ENCODE peak calls at places on chromosomes 16 and 17, in seven cellular contexts. L is fibroblast of villous mesenchyme, X is heart left ventricle, E is A549, J is kidney, M is testis, W is spleen. S is an unnamed sample.

GRCh38 chr16:89796104-89796503 is 20.3 kb downstream of the FANCA start:
- DNase-seq in W (no peak), J (no peak), M (no peak), E (no peak), X (no peak), L (no peak), S (no peak)

GRCh38 chr16:12532871-12533610 is 270.6 kb downstream of the CPPED1 start:
- DNase-seq in W (no peak), L (no peak), M (no peak), E (no peak), X (no peak), J (no peak), S (no peak)

GRCh38 chr16:1777375-1778199 is 4.7 kb upstream of the MRPS34 start:
- DNase-seq in W (no peak), X (no peak), E (no peak), L (no peak), J (no peak), M (no peak), S (no peak)

GRCh38 chr16:68179196-68179795 is 56.6 kb downstream of the ESRP2 start:
- DNase-seq in M (no peak), X (no peak), J (no peak), W (no peak), E (no peak), L (no peak), S (peak)

GRCh38 chr16:57645691-57646387 is 17.4 kb downstream of the ADGRG1 start:
- DNase-seq in W (no peak), L (no peak), M (no peak), J (no peak), X (peak), E (no peak), S (peak)

GRCh38 chr17:73985466-73986015 is 217.9 kb upstream of the RPL38 start:
- DNase-seq in E (no peak), X (no peak), M (no peak), W (peak), L (no peak), J (no peak), S (no peak)

GRCh38 chr16:81738831-81739496 is 40.1 kb upstream of the PLCG2 start:
- DNase-seq in X (peak), M (peak), J (peak), E (no peak), W (peak), L (no peak), S (no peak)

GRCh38 chr17:77011173-77012011 is 129.4 kb upstream of the SEC14L1 start:
- DNase-seq in W (no peak), E (no peak), M (peak), X (no peak), L (peak), J (no peak), S (peak)

GRCh38 chr17:17104494-17104893 is 62.2 kb downstream of the MPRIP start:
- DNase-seq in L (no peak), M (peak), J (peak), X (no peak), E (no peak), W (no peak), S (no peak)

GRCh38 chr16:57544129-57544653 is 1.7 kb downstream of the ADGRG5 start:
- DNase-seq in J (no peak), M (no peak), W (peak), L (no peak), X (no peak), E (no peak), S (no peak)

GRCh38 chr17:15123593-15124590 is 141.2 kb downstream of the PMP22 start:
- DNase-seq in W (no peak), E (no peak), L (no peak), M (no peak), J (no peak), X (no peak), S (peak)

GRCh38 chr17:81328925-81329278 is 33.8 kb upstream of the SLC38A10 start:
- DNase-seq in M (no peak), L (peak), X (no peak), E (peak), W (no peak), J (no peak), S (peak)

GRCh38 chr17:11814655-11815262 is 182.5 kb downstream of the ZNF18 start:
- DNase-seq in J (no peak), M (no peak), W (no peak), L (no peak), X (no peak), E (no peak), S (no peak)

GRCh38 chr17:74037320-74037719 is 166.2 kb upstream of the RPL38 start:
- DNase-seq in W (no peak), M (peak), J (no peak), X (no peak), E (no peak), L (no peak), S (no peak)

GRCh38 chr16:85480727-85481101 is 132.4 kb upstream of the GSE1 start:
- DNase-seq in M (no peak), L (no peak), X (no peak), J (no peak), W (no peak), E (no peak), S (no peak)

GRCh38 chr16:30711712-30712111 is 12.7 kb downstream of the SRCAP start:
- DNase-seq in J (peak), L (no peak), E (no peak), X (no peak), W (no peak), M (no peak), S (no peak)

GRCh38 chr16:68778551-68779231 is 41.6 kb downstream of the CDH1 start:
- DNase-seq in J (no peak), X (no peak), M (no peak), E (no peak), W (no peak), L (peak), S (no peak)

GRCh38 chr16:73565263-73565662 is 517.3 kb upstream of the ZFHX3 start:
- DNase-seq in M (no peak), L (peak), E (no peak), J (no peak), X (no peak), W (no peak), S (no peak)

GRCh38 chr17:47705536-47706481 is 11.8 kb downstream of the TBKBP1 start:
- DNase-seq in J (peak), M (no peak), W (peak), E (no peak), X (no peak), L (no peak), S (no peak)

GRCh38 chr16:73546351-73546845 is 498.5 kb upstream of the ZFHX3 start:
- DNase-seq in M (no peak), L (no peak), E (no peak), X (no peak), J (no peak), W (no peak), S (no peak)

GRCh38 chr16:69906838-69907301 is 44.3 kb upstream of the CLEC18A start:
- DNase-seq in M (no peak), L (peak), W (no peak), X (no peak), J (no peak), E (no peak), S (peak)

GRCh38 chr16:67447508-67448076 is 16.7 kb downstream of the HSD11B2 start:
- DNase-seq in X (peak), W (no peak), J (no peak), M (no peak), E (peak), L (peak), S (peak)

GRCh38 chr17:17783121-17783824 is 53.5 kb downstream of the SREBF1 start:
- DNase-seq in M (peak), W (peak), L (peak), J (peak), E (no peak), X (peak), S (no peak)

GRCh38 chr16:16788004-16788403 is 409.1 kb downstream of the NPIPA7 start:
- DNase-seq in X (no peak), L (no peak), W (no peak), M (no peak), E (no peak), J (no peak), S (no peak)

GRCh38 chr17:59643159-59643857 is 23.6 kb downstream of the CLTC start:
- DNase-seq in E (no peak), J (no peak), M (no peak), W (no peak), L (peak), X (no peak), S (peak)

GRCh38 chr17:36498155-36498554 is 11.7 kb downstream of the ZNHIT3 start:
- DNase-seq in X (no peak), W (no peak), L (no peak), J (peak), E (no peak), M (no peak), S (peak)

GRCh38 chr17:73929860-73930430 is 273.5 kb upstream of the RPL38 start:
- DNase-seq in L (no peak), E (no peak), X (no peak), J (no peak), W (no peak), M (no peak), S (no peak)

GRCh38 chr17:80101946-80102706 is 745 bp downstream of the GAA start:
- DNase-seq in W (peak), X (no peak), L (peak), M (peak), E (peak), J (peak), S (peak)

GRCh38 chr16:48335961-48336360 is 49.3 kb downstream of the SIAH1 start:
- DNase-seq in E (no peak), L (peak), W (no peak), J (no peak), X (no peak), M (no peak), S (peak)

GRCh38 chr17:51711581-51711980 is 446.9 kb downstream of the CA10 start:
- DNase-seq in L (no peak), J (no peak), E (no peak), W (no peak), M (no peak), X (no peak), S (no peak)

GRCh38 chr17:66925811-66926500 is 38.6 kb upstream of the CACNG4 start:
- DNase-seq in E (no peak), M (no peak), L (no peak), X (no peak), J (no peak), W (peak), S (no peak)

GRCh38 chr16:30997887-30998711 is 12.3 kb downstream of the STX1B start:
- DNase-seq in W (no peak), J (no peak), X (no peak), E (peak), M (no peak), L (peak), S (peak)

GRCh38 chr17:36899250-36900129 is 37.8 kb upstream of the LHX1 start:
- DNase-seq in M (no peak), W (no peak), E (no peak), J (no peak), L (no peak), X (no peak), S (no peak)

DNA sequence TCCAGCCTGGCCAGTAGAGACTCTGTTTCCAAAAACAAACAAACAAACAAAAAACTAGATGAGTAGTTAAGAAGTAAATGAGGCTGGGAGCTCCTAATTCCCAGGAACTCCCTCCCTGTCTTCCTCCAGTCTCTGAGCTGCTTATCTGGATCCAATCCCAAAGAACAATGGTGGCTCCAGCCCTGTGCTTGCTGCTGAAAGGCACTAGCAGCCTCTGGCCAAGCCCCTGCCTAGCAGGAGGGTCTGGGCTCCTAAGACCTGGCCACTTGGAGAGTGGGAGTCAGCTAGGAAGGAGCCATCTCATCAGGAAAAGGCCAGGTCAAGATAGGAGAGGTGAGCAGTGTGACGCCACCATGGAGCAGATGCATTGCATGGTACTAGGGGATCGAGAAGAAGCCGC is 14.3 kb upstream of the SLC35B1 start:
- DNase-seq in M (no peak), J (no peak), L (no peak), E (no peak), W (no peak), X (no peak), S (no peak)
- TF ChIP-seq CTCF in M (no peak), J (no peak), L (no peak), E (no peak), W (no peak), X (no peak), S (no peak)

DNA sequence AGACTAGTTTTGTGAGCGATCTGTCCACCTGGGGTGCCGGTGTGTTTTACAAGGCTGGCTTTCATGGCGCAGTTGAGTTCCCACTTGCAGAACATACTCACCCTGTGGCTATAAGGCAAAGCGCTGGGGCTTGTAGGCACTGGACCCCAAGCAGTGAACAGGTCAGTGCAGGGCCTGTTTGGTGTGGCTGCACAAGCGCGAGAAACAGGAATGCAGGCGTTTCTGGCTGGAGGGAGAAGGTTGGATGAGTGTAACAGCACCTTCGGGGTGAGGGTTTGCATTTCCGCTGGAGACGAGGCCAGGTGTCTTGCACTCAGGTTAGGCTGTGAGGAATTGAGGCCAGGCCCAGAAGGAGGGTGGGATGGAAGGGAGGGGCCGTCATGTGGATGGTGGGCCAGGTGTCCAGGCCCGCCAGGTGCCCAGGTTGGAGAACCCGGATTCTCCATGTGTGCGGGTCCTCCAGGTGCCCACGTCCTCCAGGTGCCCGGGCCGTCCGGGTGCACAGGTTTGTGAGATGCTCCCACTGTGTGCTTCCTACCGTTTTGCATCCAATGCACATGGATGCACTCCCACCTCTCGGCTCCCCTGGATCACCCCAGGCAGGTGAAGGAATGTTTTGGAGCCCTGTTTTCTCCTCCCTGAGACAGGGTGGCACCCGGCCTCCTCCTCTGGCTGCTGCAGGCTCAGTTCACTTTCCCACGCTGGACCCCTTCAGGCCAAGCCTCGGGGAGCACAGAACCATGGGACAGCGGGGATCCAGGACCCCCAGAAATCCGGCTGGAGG is 46.0 kb downstream of the SLC7A5 start:
- DNase-seq in W (no peak), X (no peak), E (no peak), J (no peak), L (no peak), M (no peak), S (no peak)
- H3K4me3 ChIP-seq in W (no peak), X (no peak), E (no peak), J (no peak), L (no peak), M (no peak), S (no peak)

DNA sequence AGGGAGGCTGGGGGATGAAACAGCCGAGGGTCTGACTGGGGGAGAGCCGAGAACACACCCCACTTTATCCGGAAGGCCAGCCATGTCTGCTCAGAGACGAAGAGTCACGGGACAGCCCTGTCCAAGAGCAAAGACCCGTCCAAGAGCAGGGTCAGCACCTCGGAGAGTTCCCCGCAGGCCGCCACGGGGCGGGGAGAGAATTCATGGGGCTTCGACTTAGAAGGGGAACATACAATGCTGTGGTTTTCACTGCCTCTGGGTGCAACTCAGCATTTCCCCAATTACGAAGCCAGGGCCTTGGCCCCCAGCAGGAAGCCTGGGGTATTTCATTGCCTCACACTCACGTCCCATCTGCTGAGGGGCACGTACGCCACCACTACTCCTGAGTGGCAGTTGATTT is 59.3 kb downstream of the JPH3 start:
- DNase-seq in W (no peak), M (peak), E (peak), L (peak), J (no peak), X (peak), S (peak)
- TF ChIP-seq CTCF in W (no peak), M (no peak), E (no peak), L (no peak), J (no peak), X (no peak), S (no peak)

GRCh38 chr17:78342438-78343098 is 17.3 kb downstream of the SOCS3 start:
- DNase-seq in X (peak), M (peak), E (peak), J (peak), L (peak), W (peak), S (peak)

GRCh38 chr17:78343433-78344201 is 16.3 kb downstream of the SOCS3 start:
- DNase-seq in E (no peak), J (peak), M (no peak), X (no peak), L (peak), W (peak), S (no peak)

GRCh38 chr17:78343099-78343432 is 16.8 kb downstream of the SOCS3 start:
- DNase-seq in L (peak), M (peak), W (peak), X (peak), J (peak), E (peak), S (peak)

GRCh38 chr17:78340183-78340955 is 19.5 kb downstream of the SOCS3 start:
- DNase-seq in J (no peak), W (peak), E (no peak), L (no peak), X (no peak), M (no peak), S (no peak)

GRCh38 chr17:78341559-78342437 is 18.1 kb downstream of the SOCS3 start:
- DNase-seq in E (peak), X (peak), W (peak), M (peak), L (peak), J (peak), S (peak)
- H3K4me3 ChIP-seq in E (peak), X (peak), W (peak), M (peak), L (peak), J (no peak), S (peak)

GRCh38 chr16:27221576-27222498 is 18.5 kb downstream of the KDM8 start:
- DNase-seq in W (no peak), J (no peak), M (no peak), L (peak), E (no peak), X (no peak), S (peak)

GRCh38 chr16:27222499-27223225 is 19.3 kb downstream of the KDM8 start:
- DNase-seq in L (peak), M (no peak), E (no peak), X (peak), W (no peak), J (no peak), S (peak)

GRCh38 chr16:27224271-27224737 is 21.0 kb downstream of the KDM8 start:
- DNase-seq in E (no peak), J (no peak), X (no peak), W (no peak), L (no peak), M (no peak), S (no peak)

GRCh38 chr16:27223701-27224100 is 20.4 kb downstream of the KDM8 start:
- DNase-seq in E (no peak), J (no peak), X (no peak), M (no peak), L (no peak), W (no peak), S (no peak)

GRCh38 chr16:27223226-27223610 is 19.9 kb downstream of the KDM8 start:
- DNase-seq in X (no peak), M (no peak), E (no peak), L (no peak), W (no peak), J (no peak), S (no peak)
- TF ChIP-seq CTCF in X (no peak), M (no peak), E (no peak), L (peak), W (no peak), J (no peak), S (peak)

GRCh38 chr17:8138672-8139371 is 13.4 kb downstream of the PER1 start:
- DNase-seq in E (peak), M (peak), J (peak), W (peak), L (peak), X (peak), S (peak)
- H3K4me3 ChIP-seq in E (peak), M (peak), J (peak), W (peak), L (peak), X (peak), S (peak)

GRCh38 chr17:58208344-58208743 is 10.7 kb downstream of the MKS1 start:
- DNase-seq in M (no peak), J (no peak), E (no peak), X (no peak), W (no peak), L (no peak), S (no peak)

GRCh38 chr17:58215685-58216084 is 3.4 kb downstream of the MKS1 start:
- DNase-seq in W (no peak), M (no peak), X (no peak), J (no peak), E (no peak), L (no peak), S (no peak)

GRCh38 chr17:58205936-58206335 is 13.1 kb downstream of the MKS1 start:
- DNase-seq in E (no peak), J (no peak), W (no peak), M (no peak), X (no peak), L (no peak), S (no peak)

GRCh38 chr17:58207451-58207850 is 11.6 kb downstream of the MKS1 start:
- DNase-seq in L (no peak), J (no peak), M (no peak), W (no peak), E (no peak), X (no peak), S (no peak)

GRCh38 chr17:58210922-58211321 is 8.1 kb downstream of the MKS1 start:
- DNase-seq in J (no peak), X (no peak), L (no peak), M (no peak), W (no peak), E (no peak), S (no peak)
- TF ChIP-seq CTCF in J (no peak), X (no peak), L (no peak), M (no peak), W (no peak), E (peak), S (no peak)

DNA sequence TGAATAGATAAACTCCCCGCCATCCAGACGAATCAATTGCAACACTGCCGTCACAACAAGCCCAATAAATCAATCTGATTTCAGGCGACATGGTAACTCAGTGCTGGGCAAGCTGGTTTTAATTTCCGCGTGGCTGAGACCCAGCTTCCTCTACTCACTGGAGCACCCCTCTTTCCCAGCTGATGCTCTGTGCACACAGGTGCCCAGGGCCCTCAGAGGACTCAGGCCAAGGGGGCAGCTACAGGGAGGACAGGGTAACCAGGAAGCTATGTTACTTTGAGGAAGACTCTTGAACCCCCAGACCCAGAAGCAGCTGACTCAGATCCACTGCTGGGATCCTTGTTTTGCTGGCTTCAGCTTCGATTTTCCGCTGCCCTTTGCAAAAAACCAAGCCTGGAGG is 10.8 kb upstream of the SEZ6 start:
- DNase-seq in M (no peak), E (no peak), L (no peak), W (no peak), J (no peak), X (no peak), S (no peak)
- H3K4me3 ChIP-seq in M (no peak), E (no peak), L (no peak), W (no peak), J (no peak), X (no peak), S (no peak)

GRCh38 chr16:74724820-74725549 is 24.3 kb upstream of the MLKL start:
- DNase-seq in J (peak), M (no peak), L (no peak), W (no peak), X (no peak), E (no peak), S (peak)
- TF ChIP-seq CTCF in J (no peak), M (no peak), L (no peak), W (no peak), X (no peak), E (no peak), S (peak)